ENCODE peak calls at places on chromosomes 16 and 17, in ten cellular contexts. R, K, A, V, C, Z, E, F, G and O are unnamed samples.

GRCh38 chr17:10360578-10360977 is 12.2 kb downstream of the MYH13 start:
- DNase-seq in C (no peak), Z (peak), V (no peak), A (no peak), R (no peak), G (no peak), K (no peak), F (no peak), E (no peak), O (no peak)

GRCh38 chr17:34598161-34598776 is 18.9 kb downstream of the TMEM132E start:
- DNase-seq in F (no peak), Z (no peak), A (peak), V (no peak), E (no peak), C (no peak), R (no peak), K (peak), G (no peak), O (no peak)

GRCh38 chr17:8176197-8176940 is at the start of gene TMEM107:
- DNase-seq in C (peak), V (peak), Z (peak), A (peak), K (peak), F (peak), R (peak), G (peak), E (no peak), O (peak)

GRCh38 chr17:57375040-57375769 is 118.9 kb downstream of the MSI2 start:
- DNase-seq in R (no peak), C (no peak), Z (no peak), A (no peak), G (no peak), V (no peak), K (no peak), E (no peak), F (no peak), O (no peak)

GRCh38 chr17:56982312-56982711 is 4.4 kb downstream of the SCPEP1 start:
- DNase-seq in V (no peak), C (no peak), R (no peak), Z (no peak), E (no peak), K (no peak), G (no peak), F (no peak), A (no peak), O (no peak)

GRCh38 chr17:47701603-47702002 is 7.6 kb downstream of the TBKBP1 start:
- DNase-seq in R (no peak), F (no peak), A (peak), Z (no peak), E (no peak), K (peak), G (no peak), V (no peak), C (no peak), O (no peak)

GRCh38 chr17:15981646-15982580 is 17.6 kb downstream of the ZSWIM7 start:
- DNase-seq in R (no peak), V (no peak), A (no peak), E (no peak), F (peak), G (no peak), C (no peak), K (no peak), Z (peak), O (no peak)

GRCh38 chr17:82495844-82496528 is 23.5 kb upstream of the FOXK2 start:
- DNase-seq in Z (no peak), C (no peak), K (peak), R (no peak), E (no peak), G (no peak), V (peak), A (no peak), F (no peak), O (no peak)

GRCh38 chr16:2388139-2388874 is 40.9 kb upstream of the CCNF start:
- DNase-seq in F (no peak), A (no peak), E (no peak), Z (no peak), V (no peak), G (no peak), R (no peak), C (no peak), K (no peak), O (no peak)

GRCh38 chr16:68564367-68564985 is 25.4 kb downstream of the ZFP90 start:
- DNase-seq in Z (peak), A (peak), E (no peak), C (no peak), R (peak), V (no peak), F (peak), K (no peak), G (no peak), O (peak)

GRCh38 chr17:62680541-62681052 is 53.1 kb downstream of the MRC2 start:
- DNase-seq in R (no peak), V (no peak), E (no peak), A (no peak), C (no peak), K (no peak), Z (no peak), G (no peak), F (no peak), O (no peak)

GRCh38 chr17:55584055-55584685 is 72.9 kb upstream of the SMIM36 start:
- DNase-seq in R (no peak), G (no peak), Z (peak), E (no peak), C (no peak), V (no peak), K (no peak), F (peak), A (no peak), O (peak)

GRCh38 chr17:7124923-7125322 is 10.3 kb upstream of the ASGR2 start:
- DNase-seq in A (no peak), F (no peak), Z (no peak), V (no peak), K (no peak), R (no peak), G (no peak), C (peak), E (no peak), O (no peak)

GRCh38 chr16:65185379-65185778 is 63.5 kb upstream of the CDH11 start:
- DNase-seq in G (no peak), V (no peak), C (no peak), R (no peak), A (no peak), F (peak), E (no peak), K (no peak), Z (no peak), O (no peak)

GRCh38 chr16:87499189-87499486 is 6.3 kb upstream of the ZCCHC14 start:
- DNase-seq in E (peak), K (no peak), G (no peak), Z (peak), R (no peak), V (no peak), F (peak), C (no peak), A (no peak), O (peak)

GRCh38 chr16:482468-483185 is 44.9 kb upstream of the CAPN15 start:
- DNase-seq in C (no peak), G (no peak), Z (no peak), E (no peak), A (no peak), V (no peak), K (no peak), R (no peak), F (no peak), O (no peak)

GRCh38 chr17:21283482-21284318 is 811 bp upstream of the MAP2K3 start:
- DNase-seq in G (no peak), F (peak), A (no peak), C (peak), V (no peak), K (no peak), Z (peak), E (no peak), R (no peak), O (peak)

GRCh38 chr16:58124601-58124915 is 4.6 kb downstream of the CFAP20 start:
- DNase-seq in A (no peak), E (no peak), F (peak), C (no peak), R (no peak), K (no peak), G (no peak), V (no peak), Z (peak), O (peak)

GRCh38 chr17:65389956-65390355 is 171.5 kb downstream of the AXIN2 start:
- DNase-seq in K (no peak), Z (peak), F (peak), A (no peak), G (no peak), C (no peak), R (no peak), E (peak), V (no peak), O (peak)

GRCh38 chr16:77599793-77600415 is 122.4 kb upstream of the NUDT7 start:
- DNase-seq in A (peak), C (no peak), F (peak), Z (peak), K (peak), E (no peak), R (peak), V (peak), G (no peak), O (peak)

GRCh38 chr16:71645450-71645849 is 19.5 kb downstream of the MARVELD3 start:
- DNase-seq in C (no peak), Z (peak), R (peak), G (no peak), F (peak), V (no peak), K (peak), E (no peak), A (peak), O (peak)

GRCh38 chr16:181668-182021 is 1.4 kb downstream of the HBQ1 start:
- DNase-seq in F (no peak), K (no peak), R (no peak), V (no peak), C (no peak), Z (no peak), E (no peak), A (no peak), G (no peak), O (no peak)

GRCh38 chr16:70652322-70652721 is 6.0 kb downstream of the IL34 start:
- DNase-seq in C (no peak), R (no peak), F (peak), K (no peak), E (no peak), V (no peak), G (no peak), Z (no peak), A (no peak), O (no peak)

GRCh38 chr16:14600164-14600563 is 29.9 kb downstream of the PARN start:
- DNase-seq in C (no peak), K (no peak), E (no peak), V (no peak), G (no peak), R (peak), F (peak), A (peak), Z (peak), O (peak)

GRCh38 chr17:73874008-73874407 is 229.8 kb upstream of the SDK2 start:
- DNase-seq in E (no peak), F (no peak), Z (no peak), A (no peak), C (no peak), G (no peak), K (no peak), V (no peak), R (no peak), O (no peak)

GRCh38 chr17:66777689-66778225 is 57.2 kb upstream of the CACNG5 start:
- DNase-seq in V (no peak), A (peak), F (peak), G (no peak), K (no peak), R (no peak), E (peak), C (no peak), Z (no peak), O (no peak)

GRCh38 chr17:21445091-21445650 is 69.0 kb downstream of the KCNJ12 start:
- DNase-seq in C (no peak), G (no peak), A (no peak), V (no peak), E (no peak), R (no peak), F (no peak), K (no peak), Z (no peak), O (no peak)

GRCh38 chr16:30131869-30132475 is 9.0 kb upstream of the MAPK3 start:
- DNase-seq in G (no peak), C (no peak), F (peak), K (no peak), E (no peak), R (no peak), Z (no peak), V (no peak), A (no peak), O (no peak)

GRCh38 chr17:6090253-6090652 is 20.1 kb downstream of the WSCD1 start:
- DNase-seq in E (no peak), F (no peak), V (peak), C (peak), A (no peak), R (no peak), Z (no peak), G (no peak), K (no peak), O (no peak)

GRCh38 chr16:46812781-46813555 is 18.0 kb downstream of the C16orf87 start:
- DNase-seq in E (no peak), A (no peak), V (no peak), R (no peak), Z (no peak), K (no peak), F (no peak), G (no peak), C (no peak), O (no peak)

GRCh38 chr16:2482181-2483107 is 7.5 kb downstream of the TBC1D24 start:
- DNase-seq in R (no peak), E (no peak), K (peak), C (peak), F (peak), G (no peak), Z (peak), A (no peak), V (no peak), O (peak)

GRCh38 chr17:49343273-49343672 is 18.8 kb downstream of the ZNF652 start:
- DNase-seq in A (no peak), K (no peak), G (no peak), E (no peak), Z (no peak), R (peak), F (peak), C (no peak), V (no peak), O (peak)

GRCh38 chr17:31391496-31391949 is at the start of gene RAB11FIP4:
- DNase-seq in F (no peak), V (no peak), C (no peak), K (peak), Z (peak), A (peak), R (no peak), G (peak), E (no peak), O (no peak)

GRCh38 chr16:87550510-87550961 is 51.8 kb upstream of the JPH3 start:
- DNase-seq in V (peak), F (no peak), A (peak), K (peak), Z (no peak), G (peak), R (peak), C (no peak), E (no peak), O (no peak)

GRCh38 chr17:30021708-30022317 is 80.4 kb downstream of the EFCAB5 start:
- DNase-seq in Z (peak), G (no peak), K (peak), E (no peak), V (peak), R (peak), F (peak), A (peak), C (no peak), O (peak)

GRCh38 chr17:79074650-79075432 is at the start of gene ENGASE:
- DNase-seq in E (peak), V (peak), Z (peak), G (peak), F (peak), R (peak), C (peak), A (peak), K (peak), O (peak)

DNA sequence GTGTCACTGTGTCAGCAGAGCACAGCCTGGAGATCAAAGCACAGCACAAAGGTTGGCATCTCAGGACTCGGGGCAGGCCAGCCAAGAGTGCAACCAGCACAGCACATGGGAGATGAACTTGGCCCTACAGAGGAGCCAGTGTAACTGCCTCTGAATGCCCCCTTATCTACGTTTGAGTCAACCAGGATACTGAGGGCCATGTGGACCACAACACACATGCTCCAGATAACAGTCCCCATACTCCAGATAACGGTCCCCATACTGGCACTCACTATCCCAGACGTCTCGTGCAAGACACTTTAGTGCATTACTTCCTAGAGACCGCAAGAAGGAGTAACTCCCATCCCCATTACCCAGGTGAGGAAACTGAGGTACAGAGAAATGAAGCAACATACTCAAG is 88.2 kb downstream of the XYLT1 start:
- DNase-seq in F (no peak), E (no peak), Z (no peak), G (no peak), R (no peak), V (no peak), A (peak), K (no peak), C (no peak), O (no peak)
- TF ChIP-seq CTCF in F (no peak), E (no peak), Z (no peak), G (no peak), R (no peak), V (no peak), A (no peak), K (no peak), C (no peak), O (no peak)

GRCh38 chr17:2174471-2175293 is 119.8 kb downstream of the HIC1 start:
- DNase-seq in Z (peak), V (no peak), A (peak), C (peak), E (peak), K (no peak), R (no peak), F (peak), G (no peak), O (peak)
- TF ChIP-seq CTCF in Z (peak), V (no peak), A (no peak), C (no peak), E (peak), K (no peak), R (no peak), F (peak), G (no peak), O (peak)

GRCh38 chr16:55623640-55624039 is 32.1 kb upstream of the SLC6A2 start:
- DNase-seq in V (no peak), E (no peak), K (no peak), F (no peak), C (no peak), R (no peak), A (no peak), G (no peak), Z (no peak), O (no peak)

GRCh38 chr16:55621771-55622170 is 34.0 kb upstream of the SLC6A2 start:
- DNase-seq in F (no peak), A (no peak), R (no peak), G (no peak), E (no peak), V (no peak), C (no peak), Z (no peak), K (no peak), O (no peak)

GRCh38 chr16:55624696-55625095 is 31.1 kb upstream of the SLC6A2 start:
- DNase-seq in C (no peak), G (no peak), K (no peak), R (no peak), F (no peak), A (no peak), Z (no peak), V (no peak), E (no peak), O (no peak)

GRCh38 chr16:55622302-55622701 is 33.5 kb upstream of the SLC6A2 start:
- DNase-seq in V (no peak), G (no peak), C (no peak), Z (no peak), A (no peak), E (no peak), F (no peak), R (no peak), K (no peak), O (no peak)

DNA sequence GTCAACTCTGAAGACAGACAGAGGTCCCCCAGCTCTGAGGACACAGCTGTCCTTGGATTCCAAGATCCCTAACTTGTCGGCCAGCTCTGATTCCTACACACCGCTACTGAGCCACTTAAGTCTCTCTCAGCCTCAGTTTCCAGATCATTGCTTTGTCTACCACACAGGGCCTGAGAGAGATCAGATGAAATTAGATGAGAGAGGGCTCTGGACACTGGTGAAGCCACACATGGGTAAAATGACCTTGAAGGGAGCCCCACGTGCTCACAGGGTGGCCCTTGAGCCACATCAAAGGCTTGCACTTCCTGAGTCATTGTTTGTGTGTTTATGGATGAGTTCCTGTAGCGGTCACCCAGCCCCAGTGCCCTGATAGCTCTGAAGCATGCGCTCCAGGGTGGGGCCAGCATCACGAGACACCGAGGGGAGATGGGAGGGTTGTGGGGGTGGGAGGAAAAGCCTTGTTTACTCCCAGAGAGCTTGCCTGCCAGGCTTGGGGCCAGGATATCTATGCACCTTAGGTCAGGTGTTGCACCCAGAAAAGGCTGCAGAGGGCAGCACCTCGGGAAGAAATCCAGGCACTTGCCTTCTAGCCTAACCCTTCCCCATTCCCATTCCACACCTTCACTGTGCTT is 32.7 kb upstream of the SLC6A2 start:
- DNase-seq in E (no peak), Z (no peak), G (no peak), A (peak), F (no peak), R (peak), K (peak), V (no peak), C (no peak), O (no peak)
- TF ChIP-seq CTCF in E (no peak), Z (no peak), G (no peak), A (peak), F (no peak), R (peak), K (peak), V (no peak), C (peak), O (peak)

GRCh38 chr17:38322156-38322779 is 21.5 kb downstream of the GPR179 start:
- DNase-seq in Z (peak), E (no peak), A (peak), C (no peak), V (peak), G (peak), K (peak), F (peak), R (peak), O (no peak)
- TF ChIP-seq CTCF in Z (peak), E (peak), A (peak), C (peak), V (peak), G (peak), K (peak), F (peak), R (peak), O (peak)

GRCh38 chr17:1056761-1057160 is 59.8 kb downstream of the TIMM22 start:
- DNase-seq in G (no peak), Z (no peak), R (no peak), C (peak), A (no peak), V (no peak), F (no peak), K (peak), E (no peak), O (no peak)

GRCh38 chr17:1054656-1055055 is 57.7 kb downstream of the TIMM22 start:
- DNase-seq in E (no peak), C (peak), G (no peak), Z (no peak), A (no peak), F (no peak), K (no peak), R (no peak), V (no peak), O (no peak)

GRCh38 chr17:1053661-1054360 is 56.9 kb downstream of the TIMM22 start:
- DNase-seq in V (no peak), F (no peak), E (no peak), Z (no peak), K (no peak), A (no peak), G (no peak), C (peak), R (no peak), O (no peak)

GRCh38 chr17:1055231-1055630 is 58.3 kb downstream of the TIMM22 start:
- DNase-seq in K (no peak), V (no peak), A (no peak), E (no peak), C (peak), F (no peak), R (no peak), Z (no peak), G (no peak), O (no peak)

GRCh38 chr17:1055751-1056645 is 59.1 kb downstream of the TIMM22 start:
- DNase-seq in A (peak), V (peak), K (peak), G (peak), E (no peak), R (peak), Z (peak), C (peak), F (peak), O (peak)
- TF ChIP-seq CTCF in A (peak), V (peak), K (peak), G (peak), E (peak), R (peak), Z (peak), C (peak), F (peak), O (peak)

DNA sequence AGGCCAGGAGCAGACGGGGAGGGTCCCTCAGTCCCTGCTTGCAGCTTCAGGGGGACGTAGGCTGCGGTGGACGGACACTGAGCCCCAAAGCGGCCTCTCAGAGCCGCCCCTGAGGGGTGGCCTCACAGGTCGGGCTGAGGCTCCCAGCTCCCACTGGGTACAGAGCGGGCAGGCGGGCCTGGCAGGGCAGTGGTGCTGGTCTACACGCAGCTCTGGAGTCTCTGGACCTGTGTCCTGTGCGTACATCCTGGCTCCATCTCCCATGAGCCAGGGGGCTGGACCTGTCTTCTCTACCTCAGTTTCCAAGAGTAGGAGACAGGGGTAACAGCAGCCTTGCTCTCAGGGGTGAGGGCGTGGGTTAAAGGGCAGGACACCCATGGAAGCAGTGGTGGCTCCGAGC is 1.7 kb downstream of the DPEP1 start:
- DNase-seq in E (no peak), G (no peak), Z (no peak), C (no peak), A (no peak), R (no peak), K (no peak), F (no peak), V (no peak), O (no peak)
- TF ChIP-seq CTCF in E (no peak), G (no peak), Z (no peak), C (no peak), A (no peak), R (no peak), K (no peak), F (no peak), V (no peak), O (no peak)